ENCODE peak calls at places on chromosomes 16 and 17, in four cellular contexts. I is testis, G is AG09309, O is Peyer's patch. J is an unnamed sample.

GRCh38 chr17:51289776-51290175 is 29.4 kb downstream of the UTP18 start:
- DNase-seq in I (no peak), G (no peak), O (no peak), J (no peak)

GRCh38 chr17:80970044-80970761 is 21.4 kb upstream of the CHMP6 start:
- DNase-seq in I (peak; percentile 55), G (no peak), O (no peak), J (peak; percentile 58)

GRCh38 chr16:73053379-73054130 is 5.6 kb upstream of the ZFHX3 start:
- DNase-seq in I (no peak), G (no peak), O (no peak), J (no peak)

GRCh38 chr16:57235128-57236092 is 9.6 kb upstream of the ARL2BP start:
- DNase-seq in I (no peak), G (no peak), O (no peak), J (no peak)

GRCh38 chr16:85715169-85716015 is 26.6 kb upstream of the GINS2 start:
- DNase-seq in I (no peak), G (no peak), O (no peak), J (no peak)

GRCh38 chr16:8713635-8714097 is 39.2 kb downstream of the ABAT start:
- DNase-seq in I (no peak), G (no peak), O (no peak), J (no peak)

GRCh38 chr17:30091771-30092170 is 24.8 kb upstream of the NSRP1 start:
- DNase-seq in I (no peak), G (peak; percentile 59), O (no peak), J (no peak)

GRCh38 chr16:11391576-11391975 is 46.3 kb downstream of the RMI2 start:
- DNase-seq in I (no peak), G (no peak), O (no peak), J (no peak)

GRCh38 chr16:29662000-29662728 is 883 bp upstream of the SPN start:
- DNase-seq in I (no peak), G (no peak), O (no peak), J (no peak)

GRCh38 chr16:1792836-1793577 is 498 bp downstream of the IGFALS start:
- DNase-seq in I (no peak), G (no peak), O (no peak), J (no peak)

GRCh38 chr16:57307365-57307764 is 22.9 kb upstream of the PLLP start:
- DNase-seq in I (no peak), G (no peak), O (peak; percentile 3), J (no peak)

GRCh38 chr17:16381496-16381820 is 567 bp downstream of the UBB start:
- DNase-seq in I (no peak), G (no peak), O (no peak), J (no peak)

GRCh38 chr17:71392715-71393567 is 727.9 kb upstream of the SOX9 start:
- DNase-seq in I (no peak), G (no peak), O (no peak), J (no peak)

GRCh38 chr17:29588561-29589411 is 662 bp downstream of the GIT1 start:
- DNase-seq in I (peak; percentile 52), G (no peak), O (peak; percentile 59), J (no peak)

GRCh38 chr16:75341934-75342811 is 90.7 kb upstream of the BCAR1 start:
- DNase-seq in I (no peak), G (peak; percentile 33), O (no peak), J (no peak)

GRCh38 chr17:279776-280175 is 72.8 kb downstream of the RPH3AL start:
- DNase-seq in I (no peak), G (no peak), O (no peak), J (no peak)
- TF ChIP-seq CTCF in I (no peak), G (no peak), O (no peak), J (no peak)

DNA sequence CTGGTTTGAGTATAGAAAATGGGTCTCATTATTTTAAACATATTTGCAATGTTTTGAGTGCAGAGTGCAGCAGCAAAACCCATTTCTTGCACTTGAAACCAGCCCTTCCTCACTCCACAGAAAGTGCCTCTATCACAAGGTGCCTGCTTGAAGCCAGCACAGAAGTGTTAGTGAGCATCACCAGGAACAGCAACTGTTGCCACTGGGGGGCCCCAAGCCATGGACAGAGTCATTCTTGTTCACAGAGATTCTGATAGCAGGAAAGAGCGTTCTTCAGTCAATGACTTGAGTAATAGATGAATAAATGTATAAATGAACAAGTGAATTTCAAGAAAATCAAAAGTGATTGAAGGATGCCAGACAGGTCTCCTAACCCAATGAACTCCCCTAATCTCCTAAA is 45.6 kb downstream of the CHD9NB start:
- DNase-seq in I (no peak), G (no peak), O (no peak), J (no peak)
- TF ChIP-seq CTCF in I (no peak), G (no peak), O (no peak), J (no peak)

DNA sequence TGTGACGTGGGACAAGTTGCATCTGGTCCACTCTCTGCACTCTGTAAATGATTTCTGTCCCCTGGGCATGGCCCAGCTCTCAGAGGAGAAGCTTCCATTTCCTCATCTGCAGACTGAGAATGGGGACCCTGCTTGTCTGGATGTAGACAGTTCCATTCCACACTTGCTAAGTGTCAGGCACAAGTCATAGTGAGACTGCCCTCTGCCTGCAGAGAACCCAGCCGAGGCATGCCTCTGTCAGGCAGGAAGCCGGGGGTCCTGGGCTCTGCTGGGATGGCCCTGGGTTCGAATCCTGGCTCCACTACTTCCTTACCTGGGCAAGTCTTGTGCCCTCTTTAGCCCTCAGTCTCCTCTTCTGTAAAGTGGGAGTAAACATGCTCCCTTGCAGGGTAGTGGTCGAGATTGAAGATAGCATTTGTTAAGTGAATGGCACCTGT is 4.1 kb downstream of the MAP2K3 start:
- DNase-seq in I (no peak), G (no peak), O (no peak), J (no peak)
- TF ChIP-seq CTCF in I (no peak), G (peak; percentile 10), O (no peak), J (no peak)

DNA sequence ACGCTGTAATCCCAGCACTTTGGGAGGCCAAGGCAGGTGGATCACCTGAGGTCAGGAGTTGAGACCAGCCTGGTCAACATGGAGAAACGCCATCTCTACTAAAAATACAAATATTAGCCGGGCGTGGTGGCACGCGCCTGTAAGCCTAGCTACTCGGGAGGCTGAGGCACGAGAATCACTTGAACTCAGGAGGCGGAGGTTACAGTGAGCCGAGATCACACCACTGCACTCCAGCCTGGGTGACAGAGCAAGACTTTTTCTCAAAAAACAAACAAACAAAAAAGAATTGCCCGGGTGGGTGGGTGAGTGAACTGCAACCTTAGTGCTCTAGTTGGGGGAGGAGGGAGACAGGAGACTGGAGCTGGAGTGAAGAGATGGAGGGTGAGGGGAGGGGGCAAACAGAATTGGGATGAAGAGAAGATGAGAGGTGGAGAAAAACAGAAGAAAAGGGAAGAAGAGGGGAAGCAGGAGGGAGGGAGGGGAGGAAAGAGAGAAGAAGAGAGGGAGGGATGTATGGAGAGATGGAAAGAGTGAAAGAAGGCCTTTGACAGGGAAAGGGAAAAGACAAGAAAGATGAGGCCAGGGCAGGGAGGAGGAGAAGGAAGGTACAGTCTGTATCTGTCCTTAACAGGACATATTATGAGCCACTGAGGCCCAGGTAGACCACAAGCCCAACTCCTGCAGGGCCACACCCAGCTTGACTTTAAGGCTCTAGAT is 5.5 kb upstream of the SRCIN1 start:
- DNase-seq in I (no peak), G (no peak), O (no peak), J (no peak)
- TF ChIP-seq CTCF in I (no peak), G (no peak), O (no peak), J (no peak)